ENCODE peak calls at places on chromosomes 4 and X, in seven cellular contexts. D is A549, I is sigmoid colon, J is right lobe of liver, N is uterus, G is transverse colon, U is HepG2. H is an unnamed sample.

GRCh38 chrX:113980953-113981352 is 602.9 kb upstream of the HTR2C start:
- DNase-seq in J (no peak), G (no peak), D (no peak), U (no peak), N (no peak), I (no peak), H (no peak)

GRCh38 chr4:182560358-182560757 is 317.2 kb downstream of the TENM3 start:
- DNase-seq in I (no peak), N (no peak), U (no peak), D (no peak), G (no peak), J (no peak), H (no peak)

GRCh38 chrX:65926095-65927019 is 113.5 kb downstream of the VSIG4 start:
- DNase-seq in J (no peak), G (peak; percentile 11), I (no peak), N (no peak), D (no peak), U (no peak), H (no peak)

GRCh38 chr4:167032876-167033275 is 201.4 kb downstream of the SPOCK3 start:
- DNase-seq in J (no peak), D (no peak), N (no peak), U (no peak), I (no peak), G (no peak), H (no peak)

GRCh38 chr4:69523385-69524132 is 27.9 kb upstream of the UGT2B4 start:
- DNase-seq in J (no peak), D (no peak), N (no peak), U (no peak), I (no peak), G (no peak), H (no peak)

GRCh38 chr4:182862921-182863320 is 54.3 kb downstream of the DCTD start:
- DNase-seq in I (no peak), N (no peak), D (no peak), G (peak; percentile 53), U (no peak), J (peak; percentile 63), H (no peak)

GRCh38 chr4:47704693-47705325 is 133.1 kb downstream of the CORIN start:
- DNase-seq in N (no peak), D (no peak), G (no peak), I (no peak), J (peak; percentile 49), U (peak; percentile 58), H (no peak)

GRCh38 chr4:119663160-119663788 is 34.7 kb upstream of the PDE5A start:
- DNase-seq in D (no peak), J (no peak), N (no peak), U (no peak), G (no peak), I (no peak), H (no peak)

GRCh38 chr4:140094701-140095420 is 59.1 kb downstream of the MAML3 start:
- DNase-seq in U (no peak), I (peak; percentile 83), J (peak; percentile 60), G (peak; percentile 61), D (no peak), N (peak; percentile 35), H (peak; percentile 45)

GRCh38 chr4:81604683-81605082 is 133.0 kb upstream of the RASGEF1B start:
- DNase-seq in J (no peak), I (no peak), D (no peak), N (no peak), U (no peak), G (no peak), H (no peak)

GRCh38 chr4:52718123-52718522 is 33.1 kb downstream of the ERVMER34-1 start:
- DNase-seq in J (no peak), U (no peak), I (no peak), N (no peak), G (no peak), D (no peak), H (no peak)

GRCh38 chr4:40256329-40256728 is 59.5 kb downstream of the RHOH start:
- DNase-seq in I (no peak), U (no peak), N (no peak), J (no peak), G (no peak), D (no peak), H (no peak)
- H3K27ac ChIP-seq in I (peak overlapping the region; percentile 40), U (no peak overlapping the region), N (no peak overlapping the region), J (no peak overlapping the region), G (no peak overlapping the region), D (peak overlapping the region; percentile 92), H (no peak overlapping the region)

GRCh38 chrX:15781964-15782711 is 8.1 kb upstream of the ZRSR2 start:
- DNase-seq in G (peak; percentile 13), N (no peak), D (no peak), U (no peak), J (no peak), I (no peak), H (no peak)

GRCh38 chrX:15790766-15791380 is 589 bp downstream of the ZRSR2 start:
- DNase-seq in I (no peak), J (no peak), G (no peak), N (no peak), U (no peak), D (no peak), H (no peak)

GRCh38 chrX:15789979-15790765 is at the start of gene ZRSR2:
- DNase-seq in I (peak; percentile 92), D (peak; percentile 75), J (peak; percentile 91), N (peak; percentile 84), U (peak; percentile 49), G (peak; percentile 92), H (peak; percentile 84)

GRCh38 chrX:15786930-15787329 is 3.4 kb upstream of the ZRSR2 start:
- DNase-seq in U (no peak), G (no peak), J (no peak), D (no peak), N (no peak), I (no peak), H (no peak)

GRCh38 chrX:15785176-15785735 is 5.0 kb upstream of the ZRSR2 start:
- DNase-seq in G (no peak), I (no peak), N (no peak), J (no peak), U (peak; percentile 21), D (no peak), H (no peak)
- TF ChIP-seq POLR2A in G (no peak), I (no peak), N (no peak), J (no peak), U (no peak), D (no peak), H (no peak)

GRCh38 chr4:184887947-184888346 is 62.2 kb upstream of the ACSL1 start:
- DNase-seq in J (no peak), N (no peak), D (no peak), G (no peak), I (no peak), U (no peak), H (no peak)
- H3K27ac ChIP-seq in J (peak overlapping the region; percentile 65), N (no peak overlapping the region), D (no peak overlapping the region), G (no peak overlapping the region), I (no peak overlapping the region), U (no peak overlapping the region), H (no peak overlapping the region)

DNA sequence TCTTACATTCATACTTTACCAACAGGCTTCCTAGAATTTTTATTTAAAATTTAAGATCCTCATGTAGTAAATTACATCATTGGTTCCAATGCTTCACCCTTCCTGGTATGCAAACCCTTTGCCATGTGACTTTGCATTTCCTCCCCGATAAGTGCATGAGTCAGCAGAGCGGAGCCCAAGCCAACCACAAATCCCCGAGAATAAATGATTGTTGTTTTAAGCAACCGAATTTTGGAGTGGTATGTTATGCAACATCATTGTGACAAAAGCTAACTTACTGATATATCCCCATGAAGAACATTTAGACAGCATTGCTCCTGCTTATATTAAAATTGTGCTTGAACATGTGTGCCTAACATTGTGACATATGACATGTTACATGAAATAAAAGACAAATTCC is 199.4 kb upstream of the DDX53 start:
- DNase-seq in U (no peak), J (no peak), G (no peak), N (no peak), I (no peak), D (no peak), H (no peak)
- TF ChIP-seq POLR2A in U (no peak), J (no peak), G (no peak), N (no peak), I (no peak), D (no peak), H (no peak)